ENCODE peak calls at places on chromosomes 16 and 17, in seven cellular contexts. E is pancreas, N is mucosa of descending colon, R is cardiac muscle cell, H is tibial artery, J is neural progenitor cell, Y is ovary. O is an unnamed sample.

GRCh38 chr16:84349852-84350565 is 18.3 kb upstream of the ATP2C2 start:
- DNase-seq in N (peak), E (no peak), H (no peak), Y (no peak), J (peak), R (no peak), O (no peak)

GRCh38 chr17:74840500-74840899 is 19.2 kb downstream of the GRIN2C start:
- DNase-seq in E (no peak), H (no peak), J (no peak), R (no peak), Y (no peak), N (no peak), O (no peak)

GRCh38 chr16:30738984-30739951 is 9.0 kb upstream of the PHKG2 start:
- DNase-seq in Y (no peak), N (no peak), R (no peak), E (no peak), H (no peak), J (no peak), O (no peak)

GRCh38 chr17:61330174-61331150 is 69.2 kb upstream of the TBX2 start:
- DNase-seq in Y (no peak), J (no peak), E (no peak), N (no peak), R (no peak), H (no peak), O (no peak)

GRCh38 chr17:73249700-73250099 is 12.0 kb downstream of the CPSF4L start:
- DNase-seq in N (no peak), J (no peak), Y (no peak), E (no peak), R (no peak), H (no peak), O (no peak)

GRCh38 chr16:8768701-8769100 is 28.7 kb downstream of the TMEM186 start:
- DNase-seq in N (no peak), J (peak), E (no peak), R (no peak), Y (no peak), H (no peak), O (no peak)

GRCh38 chr16:22267764-22268163 is 29.4 kb upstream of the POLR3E start:
- DNase-seq in E (no peak), Y (no peak), N (no peak), H (no peak), J (no peak), R (no peak), O (no peak)

GRCh38 chr16:67326472-67327309 is at the start of the genes KCTD19 and LRRC36:
- DNase-seq in Y (peak), J (peak), R (peak), N (peak), H (peak), E (peak), O (no peak)

GRCh38 chr17:80005360-80006338 is 30.0 kb downstream of the TBC1D16 start:
- DNase-seq in E (peak), H (no peak), J (peak), Y (no peak), R (peak), N (no peak), O (no peak)

GRCh38 chr17:15467592-15467991 is at the start of gene CDRT4:
- DNase-seq in J (no peak), N (no peak), H (no peak), Y (no peak), E (no peak), R (no peak), O (no peak)

GRCh38 chr17:82449883-82450356 is 632 bp downstream of the CYBC1 start:
- DNase-seq in N (peak), J (no peak), H (no peak), E (no peak), Y (no peak), R (no peak), O (no peak)

GRCh38 chr17:64196626-64197025 is 66.4 kb downstream of the TEX2 start:
- DNase-seq in E (no peak), H (no peak), R (peak), Y (no peak), J (no peak), N (no peak), O (no peak)

GRCh38 chr17:64017381-64017980 is 3.0 kb downstream of the ICAM2 start:
- DNase-seq in Y (no peak), E (no peak), H (no peak), R (no peak), J (no peak), N (no peak), O (no peak)

GRCh38 chr17:10772425-10773380 is 31.2 kb downstream of the TMEM238L start:
- DNase-seq in N (no peak), H (no peak), R (peak), E (peak), J (peak), Y (no peak), O (no peak)

GRCh38 chr17:77383613-77384608 is 243.1 kb downstream of the SEC14L1 start:
- DNase-seq in H (peak), R (no peak), J (no peak), N (no peak), Y (peak), E (peak), O (no peak)

GRCh38 chr17:31269597-31269996 is 27.4 kb downstream of the OMG start:
- DNase-seq in J (peak), E (no peak), N (no peak), H (peak), R (peak), Y (no peak), O (peak)

GRCh38 chr16:29903579-29903978 is 3.3 kb downstream of the ASPHD1 start:
- DNase-seq in H (no peak), Y (no peak), E (no peak), J (no peak), N (no peak), R (no peak), O (no peak)

GRCh38 chr17:77049440-77049839 is 91.3 kb upstream of the SEC14L1 start:
- DNase-seq in E (no peak), Y (no peak), N (no peak), R (no peak), J (no peak), H (no peak), O (no peak)

GRCh38 chr17:9729034-9729650 is 62.2 kb downstream of the DHRS7C start:
- DNase-seq in Y (no peak), R (peak), H (no peak), N (no peak), J (peak), E (no peak), O (no peak)

GRCh38 chr16:84215531-84215930 is 24.3 kb downstream of the KCNG4 start:
- DNase-seq in R (no peak), Y (no peak), H (no peak), N (no peak), E (no peak), J (no peak), O (no peak)

GRCh38 chr16:1713331-1713730 is 7.3 kb downstream of the MAPK8IP3 start:
- DNase-seq in Y (no peak), H (no peak), J (no peak), R (no peak), E (no peak), N (no peak), O (no peak)

GRCh38 chr17:19374136-19374535 is 4.2 kb upstream of the MAPK7 start:
- DNase-seq in R (no peak), E (no peak), J (no peak), N (no peak), Y (no peak), H (no peak), O (no peak)

GRCh38 chr16:66093217-66093616 is 273.3 kb upstream of the CDH5 start:
- DNase-seq in H (no peak), Y (no peak), R (peak), J (no peak), E (no peak), N (no peak), O (no peak)

GRCh38 chr16:72271841-72272240 is 99.9 kb upstream of the PMFBP1 start:
- DNase-seq in E (no peak), R (no peak), Y (no peak), H (no peak), J (no peak), N (no peak), O (no peak)

GRCh38 chr17:69954241-69954933 is 120.6 kb upstream of the KCNJ16 start:
- DNase-seq in Y (no peak), R (no peak), H (no peak), E (no peak), J (no peak), N (no peak), O (no peak)

GRCh38 chr16:72036098-72036497 is 18.2 kb upstream of the HP start:
- DNase-seq in H (no peak), Y (no peak), E (no peak), N (no peak), J (no peak), R (no peak), O (no peak)

GRCh38 chr16:84483882-84484565 is 20.4 kb downstream of the MEAK7 start:
- DNase-seq in Y (no peak), J (no peak), N (no peak), R (no peak), H (no peak), E (no peak), O (no peak)

GRCh38 chr16:73192227-73192894 is 144.4 kb upstream of the ZFHX3 start:
- DNase-seq in E (no peak), R (no peak), J (peak), H (no peak), Y (no peak), N (no peak), O (no peak)

GRCh38 chr17:65917560-65917959 is 274.4 kb downstream of the CEP112 start:
- DNase-seq in H (no peak), N (no peak), J (no peak), E (no peak), R (no peak), Y (no peak), O (no peak)

GRCh38 chr17:76709077-76709950 is 1.5 kb downstream of the MXRA7 start:
- DNase-seq in E (peak), Y (peak), H (peak), N (peak), J (peak), R (peak), O (no peak)

GRCh38 chr17:6894206-6894528 is 62.6 kb upstream of the TEKT1 start:
- DNase-seq in R (peak), Y (no peak), J (peak), H (no peak), N (no peak), E (no peak), O (no peak)

GRCh38 chr16:88719933-88720296 is 13.6 kb downstream of the CTU2 start:
- DNase-seq in H (no peak), J (no peak), Y (no peak), E (no peak), N (no peak), R (no peak), O (no peak)

GRCh38 chr16:88202207-88202745 is 180.5 kb upstream of the ZNF469 start:
- DNase-seq in N (no peak), H (no peak), E (no peak), R (no peak), J (no peak), Y (no peak), O (no peak)

GRCh38 chr16:11182381-11182780 is 73.6 kb downstream of the SOCS1 start:
- DNase-seq in E (no peak), R (no peak), N (no peak), Y (no peak), H (no peak), J (no peak), O (no peak)

GRCh38 chr16:85649411-85649977 is 36.4 kb downstream of the GSE1 start:
- DNase-seq in E (peak), H (no peak), J (no peak), Y (no peak), R (no peak), N (no peak), O (no peak)

GRCh38 chr16:86289304-86289703 is 221.0 kb upstream of the FOXF1 start:
- DNase-seq in N (no peak), Y (no peak), R (no peak), H (no peak), J (peak), E (no peak), O (no peak)

DNA sequence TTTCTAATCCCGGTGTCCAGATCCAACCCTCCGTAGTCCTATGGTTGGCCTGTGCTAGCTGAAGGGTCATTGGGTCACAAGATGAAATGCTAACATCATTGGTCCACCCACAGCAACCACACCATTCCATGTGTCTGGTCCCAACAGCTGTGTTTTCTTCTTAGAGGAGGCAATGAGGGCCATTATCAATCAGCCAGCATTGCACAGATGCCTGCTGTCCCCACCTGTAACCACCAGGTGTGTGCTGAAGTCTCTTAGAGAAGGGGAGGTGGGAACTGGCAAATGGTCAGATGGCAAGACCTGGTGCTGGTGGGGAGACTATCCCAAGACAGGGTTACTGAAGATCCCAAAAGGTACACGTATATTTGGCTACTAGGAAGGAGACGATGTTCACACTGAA is 37.4 kb downstream of the HIC1 start:
- DNase-seq in R (no peak), J (no peak), Y (no peak), N (no peak), E (no peak), H (no peak), O (no peak)
- TF ChIP-seq CTCF in R (no peak), J (no peak), Y (no peak), N (no peak), E (no peak), H (no peak), O (no peak)

GRCh38 chr17:48646183-48647102 is 20.3 kb upstream of the HOXB9 start:
- DNase-seq in J (peak), E (no peak), H (no peak), R (no peak), Y (no peak), N (peak), O (no peak)
- H3K4me3 ChIP-seq in J (no peak), E (no peak), H (no peak), R (no peak), Y (peak), N (peak), O (peak)

DNA sequence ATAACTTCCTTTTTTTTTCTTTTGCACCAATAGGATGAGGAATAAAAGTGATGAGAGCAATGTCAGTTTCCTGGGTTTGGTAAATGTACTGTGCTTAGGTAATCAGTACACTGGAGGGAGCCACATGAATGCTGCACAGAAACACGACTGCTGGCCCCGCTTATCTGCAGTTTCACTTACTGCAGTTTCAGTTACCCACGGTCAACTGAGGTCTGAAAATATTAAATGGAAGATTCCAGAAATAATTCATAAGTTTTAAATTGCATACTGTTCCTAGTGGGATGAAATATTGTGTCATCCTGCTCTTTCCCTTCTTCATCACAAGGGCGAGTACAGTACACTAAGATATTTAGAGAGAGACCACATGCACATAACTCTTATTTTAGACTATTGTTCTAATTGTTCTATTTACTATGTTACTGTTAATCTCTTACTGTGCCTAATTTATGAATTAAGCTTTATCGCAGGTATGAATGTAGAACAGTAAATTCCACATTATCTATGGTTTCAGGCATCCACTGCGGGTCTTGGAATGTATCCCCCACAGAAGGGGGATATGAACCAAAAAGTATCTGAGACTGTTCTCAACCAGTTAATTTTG is 6.4 kb upstream of the LGALS3BP start:
- DNase-seq in R (peak), Y (no peak), N (peak), H (no peak), J (no peak), E (peak), O (no peak)
- TF ChIP-seq CTCF in R (peak), Y (peak), N (no peak), H (peak), J (no peak), E (no peak), O (peak)

GRCh38 chr16:53100131-53100748 is 45.4 kb downstream of the CHD9 start:
- DNase-seq in Y (no peak), E (no peak), H (no peak), J (no peak), R (no peak), N (no peak), O (no peak)

GRCh38 chr16:53097190-53097589 is 42.4 kb downstream of the CHD9 start:
- DNase-seq in E (no peak), Y (no peak), R (no peak), N (no peak), H (no peak), J (no peak), O (no peak)

GRCh38 chr16:53100889-53101288 is 46.1 kb downstream of the CHD9 start:
- DNase-seq in N (no peak), R (no peak), J (no peak), H (no peak), Y (no peak), E (no peak), O (no peak)

GRCh38 chr16:53099318-53100130 is 44.7 kb downstream of the CHD9 start:
- DNase-seq in E (peak), J (peak), Y (peak), R (peak), H (peak), N (peak), O (peak)

GRCh38 chr16:53098526-53099317 is 43.9 kb downstream of the CHD9 start:
- DNase-seq in N (peak), R (peak), E (peak), J (peak), Y (peak), H (peak), O (peak)
- H3K4me3 ChIP-seq in N (no peak), R (no peak), E (peak), J (peak), Y (peak), H (peak), O (peak)

GRCh38 chr17:68576811-68577551 is 24.2 kb downstream of the FAM20A start:
- DNase-seq in E (no peak), J (no peak), R (peak), N (no peak), Y (peak), H (no peak), O (no peak)
- TF ChIP-seq CTCF in E (no peak), J (peak), R (peak), N (no peak), Y (peak), H (no peak), O (no peak)

DNA sequence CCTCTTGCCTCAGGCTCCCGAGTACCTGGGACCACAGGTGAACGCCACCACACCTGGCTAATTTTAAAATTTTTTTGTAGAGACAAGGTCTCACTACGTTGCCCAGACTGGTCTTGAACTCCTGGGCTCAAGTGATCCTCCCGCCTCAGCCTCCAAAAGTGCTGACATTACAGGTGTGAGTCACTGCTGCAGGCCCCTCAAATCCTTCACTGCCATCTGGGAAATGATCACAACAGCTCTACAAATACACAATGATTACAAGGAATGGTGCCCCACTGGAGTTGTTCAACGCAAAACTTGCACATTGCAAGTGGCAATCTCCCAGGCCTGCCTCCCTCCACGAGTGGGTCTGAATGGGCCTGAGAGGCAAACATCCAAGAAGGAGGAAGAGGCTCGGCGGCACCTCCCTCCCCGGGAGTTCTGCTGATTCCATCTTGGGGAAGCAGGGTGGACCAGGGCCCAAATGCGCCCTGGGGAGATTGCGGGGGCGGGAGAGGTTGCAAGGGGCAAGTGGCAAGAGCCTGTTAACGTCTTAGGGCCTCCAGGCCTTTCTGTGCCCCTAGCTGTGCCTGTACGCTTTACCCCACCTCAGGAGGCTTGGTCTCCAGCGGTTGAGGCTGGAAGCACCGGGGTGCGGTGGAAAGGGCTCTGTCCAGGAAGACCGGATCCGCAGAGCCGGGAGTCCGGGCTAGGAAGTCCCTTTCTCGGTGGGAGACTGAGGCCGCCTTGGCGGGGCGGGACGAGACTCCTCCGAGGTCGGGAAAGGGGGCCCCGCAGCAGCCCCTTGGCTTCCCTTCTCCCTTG is 656 bp upstream of the IGFBP4 start:
- DNase-seq in R (no peak), J (no peak), E (no peak), Y (peak), N (peak), H (peak), O (no peak)
- H3K4me3 ChIP-seq in R (peak), J (peak), E (peak), Y (peak), N (peak), H (peak), O (peak)